ENCODE peak calls at places on chromosomes 11 and 22, in four cellular contexts. M, J, A and T are unnamed samples.

GRCh38 chr11:85758026-85758425 is 52.9 kb downstream of the SYTL2 start:
- DNase-seq in M (no peak), J (no peak), A (no peak), T (no peak)

GRCh38 chr22:38882480-38882879 is 10.5 kb upstream of the CBX6 start:
- DNase-seq in M (no peak), J (peak), A (peak), T (no peak)

GRCh38 chr11:72234514-72234830 is 9.5 kb downstream of the PHOX2A start:
- DNase-seq in M (no peak), J (no peak), A (no peak), T (no peak)

GRCh38 chr22:46477967-46478635 is 59.3 kb downstream of the CELSR1 start:
- DNase-seq in M (no peak), J (no peak), A (no peak), T (no peak)

GRCh38 chr11:102457865-102458264 is 5.3 kb upstream of the TMEM123 start:
- DNase-seq in M (peak), J (no peak), A (no peak), T (no peak)

GRCh38 chr22:38069372-38070249 is 12.4 kb downstream of the PICK1 start:
- DNase-seq in M (peak), J (peak), A (peak), T (no peak)

GRCh38 chr11:134516529-134516928 is 104.5 kb upstream of the B3GAT1 start:
- DNase-seq in M (no peak), J (no peak), A (no peak), T (peak)

GRCh38 chr22:28903719-28904118 is 20.3 kb downstream of the ZNRF3 start:
- DNase-seq in M (no peak), J (no peak), A (peak), T (no peak)

GRCh38 chr11:36300651-36301050 is 4.6 kb downstream of the PRR5L start:
- DNase-seq in M (peak), J (no peak), A (peak), T (no peak)

GRCh38 chr11:38274031-38274430 is 1676.0 kb upstream of the RAG2 start:
- DNase-seq in M (no peak), J (peak), A (no peak), T (no peak)

GRCh38 chr11:119685073-119685746 is 43.8 kb downstream of the NECTIN1 start:
- DNase-seq in M (no peak), J (no peak), A (no peak), T (no peak)

GRCh38 chr22:20111045-20111688 is 4.7 kb upstream of the RANBP1 start:
- DNase-seq in M (peak), J (no peak), A (peak), T (peak)